ENCODE peak calls at places on chromosome 6, in ten cellular contexts. One of them, this sample, is unnamed.

GRCh38 chr6:157964139-157964538 is 17.5 kb upstream of the SYNJ2 start:
- DNase-seq in stomach: no peak
- DNase-seq in GM23338: no peak
- DNase-seq in HCT116: no peak
- DNase-seq in transverse colon: no peak
- DNase-seq in SK-N-SH: no peak
- DNase-seq in prostate gland: no peak
- DNase-seq in spleen: no peak
- DNase-seq in breast epithelium: no peak
- DNase-seq in suprapubic skin: no peak
- DNase-seq in this sample: no peak

GRCh38 chr6:136989591-136990578 is 54.9 kb downstream of the IL20RA start:
- DNase-seq in stomach: no peak
- DNase-seq in GM23338: peak
- DNase-seq in HCT116: no peak
- DNase-seq in transverse colon: peak
- DNase-seq in SK-N-SH: peak
- DNase-seq in prostate gland: no peak
- DNase-seq in spleen: no peak
- DNase-seq in breast epithelium: no peak
- DNase-seq in suprapubic skin: peak
- DNase-seq in this sample: no peak

GRCh38 chr6:122845916-122846632 is 57.0 kb downstream of the SMPDL3A start:
- DNase-seq in stomach: no peak
- DNase-seq in GM23338: no peak
- DNase-seq in HCT116: no peak
- DNase-seq in transverse colon: no peak
- DNase-seq in SK-N-SH: no peak
- DNase-seq in prostate gland: no peak
- DNase-seq in spleen: no peak
- DNase-seq in breast epithelium: no peak
- DNase-seq in suprapubic skin: no peak
- DNase-seq in this sample: no peak

GRCh38 chr6:137808191-137808590 is 58.9 kb upstream of the TNFAIP3 start:
- DNase-seq in stomach: no peak
- DNase-seq in GM23338: no peak
- DNase-seq in HCT116: no peak
- DNase-seq in transverse colon: no peak
- DNase-seq in SK-N-SH: no peak
- DNase-seq in prostate gland: no peak
- DNase-seq in spleen: no peak
- DNase-seq in breast epithelium: no peak
- DNase-seq in suprapubic skin: no peak
- DNase-seq in this sample: peak

GRCh38 chr6:66772785-66773184 is 1065.8 kb upstream of the EYS start:
- DNase-seq in stomach: no peak
- DNase-seq in GM23338: no peak
- DNase-seq in HCT116: no peak
- DNase-seq in transverse colon: no peak
- DNase-seq in SK-N-SH: no peak
- DNase-seq in prostate gland: no peak
- DNase-seq in spleen: no peak
- DNase-seq in breast epithelium: no peak
- DNase-seq in suprapubic skin: no peak
- DNase-seq in this sample: no peak

GRCh38 chr6:49524541-49524940 is 24.8 kb downstream of the GLYATL3 start:
- DNase-seq in stomach: no peak
- DNase-seq in GM23338: no peak
- DNase-seq in HCT116: no peak
- DNase-seq in transverse colon: no peak
- DNase-seq in SK-N-SH: no peak
- DNase-seq in prostate gland: no peak
- DNase-seq in spleen: no peak
- DNase-seq in breast epithelium: no peak
- DNase-seq in suprapubic skin: no peak
- DNase-seq in this sample: no peak

GRCh38 chr6:105429676-105430075 is 26.8 kb upstream of the PREP start:
- DNase-seq in stomach: no peak
- DNase-seq in GM23338: no peak
- DNase-seq in HCT116: no peak
- DNase-seq in transverse colon: no peak
- DNase-seq in SK-N-SH: no peak
- DNase-seq in prostate gland: no peak
- DNase-seq in spleen: no peak
- DNase-seq in breast epithelium: no peak
- DNase-seq in suprapubic skin: no peak
- DNase-seq in this sample: no peak

GRCh38 chr6:100453701-100454521 is 10.8 kb downstream of the SIM1 start:
- DNase-seq in stomach: no peak
- DNase-seq in GM23338: peak
- DNase-seq in HCT116: no peak
- DNase-seq in transverse colon: no peak
- DNase-seq in SK-N-SH: no peak
- DNase-seq in prostate gland: no peak
- DNase-seq in spleen: no peak
- DNase-seq in breast epithelium: no peak
- DNase-seq in suprapubic skin: no peak
- DNase-seq in this sample: no peak

GRCh38 chr6:125273965-125274364 is 27.8 kb downstream of the HDDC2 start:
- DNase-seq in stomach: peak
- DNase-seq in GM23338: no peak
- DNase-seq in HCT116: peak
- DNase-seq in transverse colon: peak
- DNase-seq in SK-N-SH: no peak
- DNase-seq in prostate gland: no peak
- DNase-seq in spleen: no peak
- DNase-seq in breast epithelium: no peak
- DNase-seq in suprapubic skin: no peak
- DNase-seq in this sample: no peak
- TF ChIP-seq POLR2AphosphoS5 in stomach: no peak
- TF ChIP-seq POLR2AphosphoS5 in GM23338: no peak
- TF ChIP-seq POLR2AphosphoS5 in HCT116: no peak
- TF ChIP-seq POLR2AphosphoS5 in transverse colon: no peak
- TF ChIP-seq POLR2AphosphoS5 in SK-N-SH: no peak
- TF ChIP-seq POLR2AphosphoS5 in prostate gland: no peak
- TF ChIP-seq POLR2AphosphoS5 in spleen: no peak
- TF ChIP-seq POLR2AphosphoS5 in breast epithelium: no peak
- TF ChIP-seq POLR2AphosphoS5 in suprapubic skin: peak
- TF ChIP-seq POLR2AphosphoS5 in this sample: no peak

GRCh38 chr6:112033824-112034223 is 20.1 kb upstream of the CCN6 start:
- DNase-seq in stomach: no peak
- DNase-seq in GM23338: peak
- DNase-seq in HCT116: no peak
- DNase-seq in transverse colon: no peak
- DNase-seq in SK-N-SH: no peak
- DNase-seq in prostate gland: no peak
- DNase-seq in spleen: no peak
- DNase-seq in breast epithelium: no peak
- DNase-seq in suprapubic skin: no peak
- DNase-seq in this sample: no peak

GRCh38 chr6:112036088-112036637 is 17.7 kb upstream of the CCN6 start:
- DNase-seq in stomach: no peak
- DNase-seq in GM23338: no peak
- DNase-seq in HCT116: no peak
- DNase-seq in transverse colon: no peak
- DNase-seq in SK-N-SH: no peak
- DNase-seq in prostate gland: no peak
- DNase-seq in spleen: no peak
- DNase-seq in breast epithelium: no peak
- DNase-seq in suprapubic skin: no peak
- DNase-seq in this sample: no peak

GRCh38 chr6:112034236-112034990 is 19.5 kb upstream of the CCN6 start:
- DNase-seq in stomach: no peak
- DNase-seq in GM23338: no peak
- DNase-seq in HCT116: no peak
- DNase-seq in transverse colon: no peak
- DNase-seq in SK-N-SH: no peak
- DNase-seq in prostate gland: no peak
- DNase-seq in spleen: no peak
- DNase-seq in breast epithelium: no peak
- DNase-seq in suprapubic skin: no peak
- DNase-seq in this sample: no peak

GRCh38 chr6:112037783-112038216 is 16.1 kb upstream of the CCN6 start:
- DNase-seq in stomach: peak
- DNase-seq in GM23338: no peak
- DNase-seq in HCT116: no peak
- DNase-seq in transverse colon: peak
- DNase-seq in SK-N-SH: no peak
- DNase-seq in prostate gland: no peak
- DNase-seq in spleen: no peak
- DNase-seq in breast epithelium: no peak
- DNase-seq in suprapubic skin: peak
- DNase-seq in this sample: peak

DNA sequence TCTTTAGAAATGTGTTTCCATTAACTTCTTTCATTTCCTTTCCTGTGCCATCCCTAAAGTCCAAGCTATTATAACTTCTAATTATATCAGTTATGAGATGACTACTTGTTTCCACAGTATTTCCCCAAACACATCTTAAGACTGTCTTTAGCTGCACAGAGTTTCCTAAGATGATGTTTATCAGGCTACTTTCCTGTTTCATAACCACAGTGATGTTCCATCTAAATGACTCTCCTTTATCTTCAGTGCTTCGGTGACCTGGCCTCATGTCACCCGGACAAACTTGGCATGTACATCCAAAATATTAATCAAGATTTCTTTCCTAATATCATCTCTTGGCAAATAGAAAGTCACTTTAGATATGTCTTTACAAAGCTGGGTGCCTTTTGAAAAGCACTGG is 18.5 kb upstream of the CCN6 start:
- DNase-seq in stomach: no peak
- DNase-seq in GM23338: no peak
- DNase-seq in HCT116: no peak
- DNase-seq in transverse colon: no peak
- DNase-seq in SK-N-SH: no peak
- DNase-seq in prostate gland: no peak
- DNase-seq in spleen: no peak
- DNase-seq in breast epithelium: no peak
- DNase-seq in suprapubic skin: no peak
- DNase-seq in this sample: no peak
- TF ChIP-seq POLR2AphosphoS5 in stomach: no peak
- TF ChIP-seq POLR2AphosphoS5 in GM23338: no peak
- TF ChIP-seq POLR2AphosphoS5 in HCT116: no peak
- TF ChIP-seq POLR2AphosphoS5 in transverse colon: peak
- TF ChIP-seq POLR2AphosphoS5 in SK-N-SH: no peak
- TF ChIP-seq POLR2AphosphoS5 in prostate gland: no peak
- TF ChIP-seq POLR2AphosphoS5 in spleen: no peak
- TF ChIP-seq POLR2AphosphoS5 in breast epithelium: no peak
- TF ChIP-seq POLR2AphosphoS5 in suprapubic skin: peak
- TF ChIP-seq POLR2AphosphoS5 in this sample: no peak

DNA sequence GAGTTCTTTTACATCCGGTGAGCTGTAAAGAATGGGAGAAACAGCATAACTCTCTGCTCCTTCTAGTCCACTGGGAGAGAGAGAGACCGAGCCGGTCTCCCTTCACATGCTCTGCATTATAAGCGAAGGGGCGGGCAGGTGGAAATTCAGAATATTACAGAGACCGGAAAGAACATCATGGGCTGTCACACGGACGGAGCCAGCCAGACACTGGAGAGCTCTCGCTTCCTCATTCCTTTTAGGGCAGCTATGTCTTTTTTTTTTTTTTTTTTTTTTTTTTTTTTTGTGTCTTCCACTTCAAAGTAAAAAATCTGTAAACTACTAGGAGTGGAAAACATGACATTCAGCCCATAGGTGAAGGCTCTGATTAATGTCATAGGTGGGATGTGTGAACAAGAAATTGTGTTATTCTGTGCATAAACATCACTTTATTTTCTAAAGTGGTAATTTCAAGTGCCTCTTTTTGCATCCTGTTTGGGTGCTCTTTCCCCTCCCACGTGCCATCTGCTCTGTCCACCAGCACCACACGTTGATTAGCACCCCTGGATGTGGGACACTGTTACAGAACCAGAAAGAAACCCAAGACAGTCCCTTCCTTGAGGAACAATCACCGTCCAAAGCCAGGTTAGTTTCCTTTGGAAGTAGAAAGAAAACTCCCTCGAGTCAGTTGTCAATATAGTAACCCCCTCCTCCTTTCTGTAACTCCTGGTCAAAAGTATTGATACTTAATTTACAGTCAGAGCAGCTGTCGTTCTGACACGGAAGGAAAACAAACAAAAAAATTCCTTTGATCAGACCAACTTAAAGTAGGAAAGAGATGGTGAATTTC is at the start of gene TAGAP:
- DNase-seq in stomach: peak
- DNase-seq in GM23338: no peak
- DNase-seq in HCT116: no peak
- DNase-seq in transverse colon: peak
- DNase-seq in SK-N-SH: peak
- DNase-seq in prostate gland: peak
- DNase-seq in spleen: peak
- DNase-seq in breast epithelium: no peak
- DNase-seq in suprapubic skin: peak
- DNase-seq in this sample: no peak
- TF ChIP-seq POLR2AphosphoS5 in stomach: peak
- TF ChIP-seq POLR2AphosphoS5 in GM23338: no peak
- TF ChIP-seq POLR2AphosphoS5 in HCT116: no peak
- TF ChIP-seq POLR2AphosphoS5 in transverse colon: peak
- TF ChIP-seq POLR2AphosphoS5 in SK-N-SH: no peak
- TF ChIP-seq POLR2AphosphoS5 in prostate gland: peak
- TF ChIP-seq POLR2AphosphoS5 in spleen: peak
- TF ChIP-seq POLR2AphosphoS5 in breast epithelium: no peak
- TF ChIP-seq POLR2AphosphoS5 in suprapubic skin: no peak
- TF ChIP-seq POLR2AphosphoS5 in this sample: no peak

GRCh38 chr6:33215281-33215680 is 7.0 kb downstream of the RING1 start:
- DNase-seq in stomach: no peak
- DNase-seq in GM23338: no peak
- DNase-seq in HCT116: no peak
- DNase-seq in transverse colon: no peak
- DNase-seq in SK-N-SH: no peak
- DNase-seq in prostate gland: no peak
- DNase-seq in spleen: no peak
- DNase-seq in breast epithelium: no peak
- DNase-seq in suprapubic skin: peak
- DNase-seq in this sample: no peak

GRCh38 chr6:33212857-33213165 is 4.5 kb downstream of the RING1 start:
- DNase-seq in stomach: no peak
- DNase-seq in GM23338: no peak
- DNase-seq in HCT116: no peak
- DNase-seq in transverse colon: no peak
- DNase-seq in SK-N-SH: no peak
- DNase-seq in prostate gland: no peak
- DNase-seq in spleen: no peak
- DNase-seq in breast epithelium: no peak
- DNase-seq in suprapubic skin: no peak
- DNase-seq in this sample: no peak

GRCh38 chr6:33213989-33214335 is 5.7 kb downstream of the RING1 start:
- DNase-seq in stomach: no peak
- DNase-seq in GM23338: no peak
- DNase-seq in HCT116: no peak
- DNase-seq in transverse colon: no peak
- DNase-seq in SK-N-SH: no peak
- DNase-seq in prostate gland: no peak
- DNase-seq in spleen: no peak
- DNase-seq in breast epithelium: no peak
- DNase-seq in suprapubic skin: peak
- DNase-seq in this sample: no peak

GRCh38 chr6:33211666-33212422 is 3.5 kb downstream of the RING1 start:
- DNase-seq in stomach: no peak
- DNase-seq in GM23338: peak
- DNase-seq in HCT116: no peak
- DNase-seq in transverse colon: no peak
- DNase-seq in SK-N-SH: peak
- DNase-seq in prostate gland: no peak
- DNase-seq in spleen: peak
- DNase-seq in breast epithelium: no peak
- DNase-seq in suprapubic skin: peak
- DNase-seq in this sample: no peak

DNA sequence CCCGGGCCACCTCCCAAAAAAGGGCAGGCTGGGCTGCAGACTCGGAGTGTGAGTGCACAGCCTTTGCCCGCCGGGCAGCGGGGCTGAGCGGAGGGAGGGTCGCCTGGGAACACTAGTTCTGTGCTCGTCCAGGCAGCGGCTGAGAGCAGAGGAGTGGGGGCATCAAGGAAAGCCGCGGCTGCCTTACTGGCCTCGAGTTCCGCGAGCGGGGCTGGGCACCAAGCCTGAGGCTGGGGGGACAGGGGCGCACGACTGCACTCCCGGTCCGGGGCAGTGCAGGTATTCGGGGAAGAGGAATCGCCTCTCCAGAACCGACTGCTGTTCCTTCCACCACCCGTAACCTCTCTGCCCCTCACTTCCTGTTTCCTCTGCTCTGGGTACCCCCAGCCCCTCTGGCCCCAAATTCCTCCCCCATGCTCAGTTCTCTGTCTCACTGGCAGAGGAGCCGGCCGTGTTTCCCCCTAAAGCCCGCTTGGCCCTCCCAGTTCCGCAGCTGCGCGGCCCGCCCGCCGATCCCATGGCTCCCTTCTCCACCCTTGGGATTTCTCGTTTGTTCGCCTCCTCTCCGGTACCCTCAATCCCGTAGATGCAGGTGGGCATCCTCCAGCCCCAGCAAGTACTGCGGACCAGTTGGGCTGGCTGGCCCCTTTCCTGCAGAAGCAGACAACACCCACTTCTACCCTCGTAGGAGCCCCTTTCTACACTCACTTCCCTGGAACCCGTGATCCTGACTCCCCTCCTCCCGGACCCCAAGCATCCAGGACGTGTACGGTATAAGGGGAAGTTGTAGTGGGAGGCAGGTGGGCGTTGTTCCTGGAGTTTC is 5.1 kb downstream of the RING1 start:
- DNase-seq in stomach: no peak
- DNase-seq in GM23338: peak
- DNase-seq in HCT116: no peak
- DNase-seq in transverse colon: no peak
- DNase-seq in SK-N-SH: peak
- DNase-seq in prostate gland: no peak
- DNase-seq in spleen: peak
- DNase-seq in breast epithelium: no peak
- DNase-seq in suprapubic skin: peak
- DNase-seq in this sample: no peak
- TF ChIP-seq POLR2AphosphoS5 in stomach: no peak
- TF ChIP-seq POLR2AphosphoS5 in GM23338: peak
- TF ChIP-seq POLR2AphosphoS5 in HCT116: peak
- TF ChIP-seq POLR2AphosphoS5 in transverse colon: no peak
- TF ChIP-seq POLR2AphosphoS5 in SK-N-SH: peak
- TF ChIP-seq POLR2AphosphoS5 in prostate gland: peak
- TF ChIP-seq POLR2AphosphoS5 in spleen: peak
- TF ChIP-seq POLR2AphosphoS5 in breast epithelium: no peak
- TF ChIP-seq POLR2AphosphoS5 in suprapubic skin: no peak
- TF ChIP-seq POLR2AphosphoS5 in this sample: peak